ENCODE peak calls at places on chromosomes 3 and 15, in six cellular contexts. One of them, this sample, is unnamed.
A peak's percentile ranks its signal among the peaks of the same experiment; 100 is the strongest.

GRCh38 chr3:143934791-143935190 is 36.8 kb upstream of the DIPK2A start:
- DNase-seq in body of pancreas: no peak
- DNase-seq in cardiac muscle cell: no peak
- DNase-seq in foreskin keratinocyte: no peak
- DNase-seq in HCT116: no peak
- DNase-seq in neuronal stem cell: no peak
- DNase-seq in this sample: no peak

GRCh38 chr3:157606392-157607197 is 103.4 kb upstream of the VEPH1 start:
- DNase-seq in body of pancreas: peak; percentile 63
- DNase-seq in cardiac muscle cell: peak; percentile 74
- DNase-seq in foreskin keratinocyte: peak; percentile 46
- DNase-seq in HCT116: peak; percentile 54
- DNase-seq in neuronal stem cell: peak; percentile 61
- DNase-seq in this sample: peak; percentile 49

GRCh38 chr3:85360742-85361387 is 402.1 kb downstream of the CADM2 start:
- DNase-seq in body of pancreas: peak; percentile 25
- DNase-seq in cardiac muscle cell: peak; percentile 69
- DNase-seq in foreskin keratinocyte: peak; percentile 49
- DNase-seq in HCT116: no peak
- DNase-seq in neuronal stem cell: peak; percentile 20
- DNase-seq in this sample: peak; percentile 75

GRCh38 chr3:111538687-111539086 is 3.3 kb upstream of the CD96 start:
- DNase-seq in body of pancreas: no peak
- DNase-seq in cardiac muscle cell: no peak
- DNase-seq in foreskin keratinocyte: peak; percentile 51
- DNase-seq in HCT116: no peak
- DNase-seq in neuronal stem cell: no peak
- DNase-seq in this sample: no peak

GRCh38 chr3:29186131-29186599 is 94.7 kb upstream of the RBMS3 start:
- DNase-seq in body of pancreas: no peak
- DNase-seq in cardiac muscle cell: no peak
- DNase-seq in foreskin keratinocyte: peak; percentile 91
- DNase-seq in HCT116: peak; percentile 27
- DNase-seq in neuronal stem cell: no peak
- DNase-seq in this sample: peak; percentile 61

GRCh38 chr3:148697311-148698189 is at the start of gene AGTR1:
- DNase-seq in body of pancreas: peak; percentile 54
- DNase-seq in cardiac muscle cell: peak; percentile 67
- DNase-seq in foreskin keratinocyte: no peak
- DNase-seq in HCT116: no peak
- DNase-seq in neuronal stem cell: peak; percentile 68
- DNase-seq in this sample: peak; percentile 59

GRCh38 chr3:197854596-197855343 is 63.7 kb downstream of the LRCH3 start:
- DNase-seq in body of pancreas: no peak
- DNase-seq in cardiac muscle cell: no peak
- DNase-seq in foreskin keratinocyte: peak; percentile 91
- DNase-seq in HCT116: peak; percentile 4
- DNase-seq in neuronal stem cell: no peak
- DNase-seq in this sample: peak; percentile 23

GRCh38 chr3:72523409-72524172 is 324.7 kb downstream of the SHQ1 start:
- DNase-seq in body of pancreas: no peak
- DNase-seq in cardiac muscle cell: no peak
- DNase-seq in foreskin keratinocyte: no peak
- DNase-seq in HCT116: no peak
- DNase-seq in neuronal stem cell: no peak
- DNase-seq in this sample: no peak

GRCh38 chr3:41751597-41751996 is 210.3 kb downstream of the ULK4 start:
- DNase-seq in body of pancreas: no peak
- DNase-seq in cardiac muscle cell: no peak
- DNase-seq in foreskin keratinocyte: no peak
- DNase-seq in HCT116: no peak
- DNase-seq in neuronal stem cell: no peak
- DNase-seq in this sample: no peak

GRCh38 chr3:126524429-126524988 is 554 bp downstream of the CHST13 start:
- DNase-seq in body of pancreas: no peak
- DNase-seq in cardiac muscle cell: no peak
- DNase-seq in foreskin keratinocyte: no peak
- DNase-seq in HCT116: no peak
- DNase-seq in neuronal stem cell: peak; percentile 29
- DNase-seq in this sample: no peak

GRCh38 chr3:57079221-57079831 is 18.9 kb downstream of the SPATA12 start:
- DNase-seq in body of pancreas: peak; percentile 37
- DNase-seq in cardiac muscle cell: peak; percentile 86
- DNase-seq in foreskin keratinocyte: no peak
- DNase-seq in HCT116: no peak
- DNase-seq in neuronal stem cell: peak; percentile 56
- DNase-seq in this sample: peak; percentile 88

GRCh38 chr3:109806929-109807328 is 469.6 kb upstream of the DPPA4 start:
- DNase-seq in body of pancreas: no peak
- DNase-seq in cardiac muscle cell: no peak
- DNase-seq in foreskin keratinocyte: peak; percentile 17
- DNase-seq in HCT116: peak; percentile 88
- DNase-seq in neuronal stem cell: no peak
- DNase-seq in this sample: peak; percentile 10

GRCh38 chr3:160678447-160678846 is 1.5 kb downstream of the ARL14 start:
- DNase-seq in body of pancreas: peak; percentile 24
- DNase-seq in cardiac muscle cell: no peak
- DNase-seq in foreskin keratinocyte: no peak
- DNase-seq in HCT116: no peak
- DNase-seq in neuronal stem cell: no peak
- DNase-seq in this sample: no peak

GRCh38 chr3:57287205-57287604 is 5.3 kb downstream of the ASB14 start:
- DNase-seq in body of pancreas: no peak
- DNase-seq in cardiac muscle cell: no peak
- DNase-seq in foreskin keratinocyte: no peak
- DNase-seq in HCT116: no peak
- DNase-seq in neuronal stem cell: no peak
- DNase-seq in this sample: no peak

GRCh38 chr3:2579206-2579605 is 480.5 kb downstream of the CNTN4 start:
- DNase-seq in body of pancreas: no peak
- DNase-seq in cardiac muscle cell: no peak
- DNase-seq in foreskin keratinocyte: no peak
- DNase-seq in HCT116: no peak
- DNase-seq in neuronal stem cell: no peak
- DNase-seq in this sample: peak; percentile 30

GRCh38 chr15:38041576-38041975 is 107.1 kb downstream of the TMCO5A start:
- DNase-seq in body of pancreas: no peak
- DNase-seq in cardiac muscle cell: no peak
- DNase-seq in foreskin keratinocyte: peak; percentile 87
- DNase-seq in HCT116: no peak
- DNase-seq in neuronal stem cell: no peak
- DNase-seq in this sample: no peak

GRCh38 chr15:50883903-50884302 is 24.6 kb upstream of the AP4E1 start:
- DNase-seq in body of pancreas: no peak
- DNase-seq in cardiac muscle cell: no peak
- DNase-seq in foreskin keratinocyte: peak; percentile 82
- DNase-seq in HCT116: no peak
- DNase-seq in neuronal stem cell: no peak
- DNase-seq in this sample: peak; percentile 18

GRCh38 chr3:158792709-158793108 is 9.1 kb upstream of the MFSD1 start:
- DNase-seq in body of pancreas: no peak
- DNase-seq in cardiac muscle cell: no peak
- DNase-seq in foreskin keratinocyte: peak; percentile 76
- DNase-seq in HCT116: no peak
- DNase-seq in neuronal stem cell: no peak
- DNase-seq in this sample: peak; percentile 14

GRCh38 chr15:99969261-99969960 is 236.2 kb upstream of the LYSMD4 start:
- DNase-seq in body of pancreas: no peak
- DNase-seq in cardiac muscle cell: no peak
- DNase-seq in foreskin keratinocyte: no peak
- DNase-seq in HCT116: no peak
- DNase-seq in neuronal stem cell: no peak
- DNase-seq in this sample: no peak

GRCh38 chr15:69578792-69579587 is 126.4 kb downstream of the RPLP1 start:
- DNase-seq in body of pancreas: peak; percentile 95
- DNase-seq in cardiac muscle cell: no peak
- DNase-seq in foreskin keratinocyte: no peak
- DNase-seq in HCT116: no peak
- DNase-seq in neuronal stem cell: no peak
- DNase-seq in this sample: no peak

GRCh38 chr15:40911139-40911538 is 16.9 kb downstream of the VPS18 start:
- DNase-seq in body of pancreas: no peak
- DNase-seq in cardiac muscle cell: no peak
- DNase-seq in foreskin keratinocyte: no peak
- DNase-seq in HCT116: no peak
- DNase-seq in neuronal stem cell: no peak
- DNase-seq in this sample: no peak

GRCh38 chr15:63050737-63051700 is 8.5 kb downstream of the TPM1 start:
- DNase-seq in body of pancreas: no peak
- DNase-seq in cardiac muscle cell: no peak
- DNase-seq in foreskin keratinocyte: no peak
- DNase-seq in HCT116: no peak
- DNase-seq in neuronal stem cell: no peak
- DNase-seq in this sample: peak; percentile 24

GRCh38 chr3:30354972-30355371 is 251.4 kb upstream of the TGFBR2 start:
- DNase-seq in body of pancreas: no peak
- DNase-seq in cardiac muscle cell: no peak
- DNase-seq in foreskin keratinocyte: no peak
- DNase-seq in HCT116: no peak
- DNase-seq in neuronal stem cell: no peak
- DNase-seq in this sample: peak; percentile 29

GRCh38 chr3:144522461-144522860 is 550.8 kb downstream of the DIPK2A start:
- DNase-seq in body of pancreas: no peak
- DNase-seq in cardiac muscle cell: no peak
- DNase-seq in foreskin keratinocyte: no peak
- DNase-seq in HCT116: no peak
- DNase-seq in neuronal stem cell: no peak
- DNase-seq in this sample: no peak

GRCh38 chr3:30357897-30358296 is 248.5 kb upstream of the TGFBR2 start:
- DNase-seq in body of pancreas: no peak
- DNase-seq in cardiac muscle cell: no peak
- DNase-seq in foreskin keratinocyte: peak; percentile 87
- DNase-seq in HCT116: no peak
- DNase-seq in neuronal stem cell: no peak
- DNase-seq in this sample: no peak

GRCh38 chr3:172143739-172144497 is 104.5 kb downstream of the FNDC3B start:
- DNase-seq in body of pancreas: no peak
- DNase-seq in cardiac muscle cell: no peak
- DNase-seq in foreskin keratinocyte: no peak
- DNase-seq in HCT116: no peak
- DNase-seq in neuronal stem cell: no peak
- DNase-seq in this sample: no peak

GRCh38 chr3:60445416-60445815 is 805.8 kb downstream of the FHIT start:
- DNase-seq in body of pancreas: no peak
- DNase-seq in cardiac muscle cell: no peak
- DNase-seq in foreskin keratinocyte: peak; percentile 57
- DNase-seq in HCT116: no peak
- DNase-seq in neuronal stem cell: no peak
- DNase-seq in this sample: no peak

GRCh38 chr3:147244397-147244796 is 161.9 kb downstream of the ZIC4 start:
- DNase-seq in body of pancreas: no peak
- DNase-seq in cardiac muscle cell: no peak
- DNase-seq in foreskin keratinocyte: no peak
- DNase-seq in HCT116: no peak
- DNase-seq in neuronal stem cell: no peak
- DNase-seq in this sample: no peak
- H3K27me3 ChIP-seq in body of pancreas: no peaks in the 10 kb centered on the region
- H3K27me3 ChIP-seq in cardiac muscle cell: no peaks in the 10 kb centered on the region
- H3K27me3 ChIP-seq in foreskin keratinocyte: no peaks in the 10 kb centered on the region
- H3K27me3 ChIP-seq in HCT116: no peaks in the 10 kb centered on the region
- H3K27me3 ChIP-seq in neuronal stem cell: no peaks in the 10 kb centered on the region
- H3K27me3 ChIP-seq in this sample: no peaks in the 10 kb centered on the region

DNA sequence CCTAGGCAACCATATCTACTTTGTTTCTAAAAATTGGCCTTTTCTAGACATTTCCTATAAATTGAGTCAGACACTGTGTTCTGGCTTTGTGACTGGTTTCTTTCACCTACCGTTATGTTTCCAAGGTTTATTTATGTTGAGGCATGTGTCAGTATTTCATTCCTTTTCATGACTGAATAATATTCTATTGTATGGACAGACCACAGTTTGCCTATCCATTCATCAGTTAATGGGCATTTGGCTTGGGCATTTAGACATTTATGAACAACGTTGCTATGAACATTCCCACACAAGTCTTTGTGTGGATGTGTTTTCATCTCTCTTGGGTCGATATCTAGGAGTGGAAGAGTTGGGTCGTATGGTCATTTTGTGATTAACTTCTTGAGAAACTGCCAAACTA is 3.6 kb upstream of the CFAP92 start:
- DNase-seq in body of pancreas: no peak
- DNase-seq in cardiac muscle cell: no peak
- DNase-seq in foreskin keratinocyte: no peak
- DNase-seq in HCT116: no peak
- DNase-seq in neuronal stem cell: no peak
- DNase-seq in this sample: no peak
- H3K27me3 ChIP-seq in body of pancreas: no peaks in the 10 kb centered on the region
- H3K27me3 ChIP-seq in cardiac muscle cell: peaks cover 88% of the 10 kb centered on the region
- H3K27me3 ChIP-seq in foreskin keratinocyte: peaks cover 58% of the 10 kb centered on the region
- H3K27me3 ChIP-seq in HCT116: no peaks in the 10 kb centered on the region
- H3K27me3 ChIP-seq in neuronal stem cell: peaks cover 4% of the 10 kb centered on the region
- H3K27me3 ChIP-seq in this sample: no peaks in the 10 kb centered on the region

DNA sequence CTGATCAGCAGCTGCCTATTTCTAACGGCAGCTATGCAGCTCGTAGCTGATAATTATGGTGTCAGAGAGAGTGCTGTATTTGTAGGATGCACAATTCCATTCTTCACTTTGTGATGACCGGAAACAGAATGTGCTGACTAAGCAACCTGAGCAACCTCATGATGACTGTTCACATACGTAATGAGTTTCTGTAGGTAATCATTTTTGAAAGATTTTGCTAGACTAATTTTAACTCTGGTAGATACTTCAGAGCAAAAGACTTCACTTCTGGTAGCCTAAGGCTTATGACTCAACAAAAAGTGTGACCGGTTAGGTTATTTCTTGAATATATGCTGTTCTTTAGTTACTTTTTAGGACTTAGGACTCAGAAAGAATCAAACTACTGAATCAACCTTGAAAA is 567.7 kb downstream of the NAALADL2 start:
- DNase-seq in body of pancreas: no peak
- DNase-seq in cardiac muscle cell: no peak
- DNase-seq in foreskin keratinocyte: peak; percentile 83
- DNase-seq in HCT116: no peak
- DNase-seq in neuronal stem cell: no peak
- DNase-seq in this sample: no peak
- H3K27me3 ChIP-seq in body of pancreas: no peaks in the 10 kb centered on the region
- H3K27me3 ChIP-seq in cardiac muscle cell: no peaks in the 10 kb centered on the region
- H3K27me3 ChIP-seq in foreskin keratinocyte: no peaks in the 10 kb centered on the region
- H3K27me3 ChIP-seq in HCT116: no peaks in the 10 kb centered on the region
- H3K27me3 ChIP-seq in neuronal stem cell: no peaks in the 10 kb centered on the region
- H3K27me3 ChIP-seq in this sample: no peaks in the 10 kb centered on the region

GRCh38 chr15:34791701-34792100 is 3.6 kb downstream of the ACTC1 start:
- DNase-seq in body of pancreas: no peak
- DNase-seq in cardiac muscle cell: peak; percentile 40
- DNase-seq in foreskin keratinocyte: no peak
- DNase-seq in HCT116: no peak
- DNase-seq in neuronal stem cell: no peak
- DNase-seq in this sample: no peak

GRCh38 chr15:34793071-34793470 is 2.3 kb downstream of the ACTC1 start:
- DNase-seq in body of pancreas: no peak
- DNase-seq in cardiac muscle cell: no peak
- DNase-seq in foreskin keratinocyte: no peak
- DNase-seq in HCT116: no peak
- DNase-seq in neuronal stem cell: no peak
- DNase-seq in this sample: no peak

GRCh38 chr15:34794590-34795206 is 651 bp downstream of the ACTC1 start:
- DNase-seq in body of pancreas: no peak
- DNase-seq in cardiac muscle cell: no peak
- DNase-seq in foreskin keratinocyte: no peak
- DNase-seq in HCT116: no peak
- DNase-seq in neuronal stem cell: no peak
- DNase-seq in this sample: peak; percentile 58

GRCh38 chr15:34795267-34796081 is at the start of gene ACTC1:
- DNase-seq in body of pancreas: peak; percentile 56
- DNase-seq in cardiac muscle cell: peak; percentile 96
- DNase-seq in foreskin keratinocyte: no peak
- DNase-seq in HCT116: no peak
- DNase-seq in neuronal stem cell: peak; percentile 46
- DNase-seq in this sample: peak; percentile 97

GRCh38 chr15:34793901-34794300 is 1.4 kb downstream of the ACTC1 start:
- DNase-seq in body of pancreas: no peak
- DNase-seq in cardiac muscle cell: peak; percentile 30
- DNase-seq in foreskin keratinocyte: no peak
- DNase-seq in HCT116: no peak
- DNase-seq in neuronal stem cell: no peak
- DNase-seq in this sample: no peak
- H3K27me3 ChIP-seq in body of pancreas: no peaks in the 10 kb centered on the region
- H3K27me3 ChIP-seq in cardiac muscle cell: no peaks in the 10 kb centered on the region
- H3K27me3 ChIP-seq in foreskin keratinocyte: peaks cover 100% of the 10 kb centered on the region
- H3K27me3 ChIP-seq in HCT116: peaks cover 65% of the 10 kb centered on the region
- H3K27me3 ChIP-seq in neuronal stem cell: no peaks in the 10 kb centered on the region
- H3K27me3 ChIP-seq in this sample: no peaks in the 10 kb centered on the region